ENCODE peak calls at places on chromosomes 13 and 19, in six cellular contexts. Q, P, C, T, M and L are unnamed samples. For H3K4me1, the result is how much of the 10 kb centered on the place peaks cover.

GRCh38 chr19:42442833-42443232 is at the start of gene CXCL17:
- DNase-seq in Q (no peak), C (no peak), T (no peak), P (no peak), M (no peak), L (peak)

GRCh38 chr19:41456342-41456918 is 13.5 kb downstream of the ERICH4 start:
- DNase-seq in P (peak), Q (no peak), T (peak), C (peak), M (no peak), L (no peak)

GRCh38 chr13:99971576-99972189 is at the start of gene ZIC5:
- DNase-seq in C (no peak), P (no peak), M (peak), Q (no peak), T (no peak), L (no peak)

GRCh38 chr13:37616131-37616530 is 17.6 kb upstream of the POSTN start:
- DNase-seq in T (peak), Q (no peak), M (no peak), P (peak), C (peak), L (no peak)

GRCh38 chr13:76129305-76130040 is 493.3 kb downstream of the LMO7 start:
- DNase-seq in M (peak), T (no peak), Q (no peak), P (no peak), C (no peak), L (no peak)

GRCh38 chr19:30668521-30669155 is 296.5 kb downstream of the ZNF536 start:
- DNase-seq in P (no peak), C (no peak), T (no peak), M (no peak), Q (no peak), L (no peak)

GRCh38 chr13:27621366-27622101 is at the start of gene POLR1D:
- DNase-seq in P (peak), Q (peak), T (peak), C (peak), M (peak), L (peak)

GRCh38 chr13:32951580-32951979 is 64.6 kb upstream of the KL start:
- DNase-seq in T (no peak), P (no peak), C (no peak), Q (no peak), M (no peak), L (no peak)

GRCh38 chr13:112859817-112860190 is 109.2 kb upstream of the MCF2L start:
- DNase-seq in Q (no peak), M (no peak), C (peak), P (peak), T (peak), L (peak)

GRCh38 chr13:48647625-48648024 is 6.1 kb upstream of the CYSLTR2 start:
- DNase-seq in M (no peak), C (no peak), T (no peak), Q (no peak), P (no peak), L (peak)

GRCh38 chr19:6354098-6354674 is 7.1 kb upstream of the CLPP start:
- DNase-seq in M (no peak), T (no peak), Q (no peak), P (peak), C (no peak), L (no peak)

GRCh38 chr13:74246398-74246975 is 112.3 kb upstream of the KLF12 start:
- DNase-seq in M (no peak), P (no peak), T (peak), C (peak), Q (no peak), L (no peak)

DNA sequence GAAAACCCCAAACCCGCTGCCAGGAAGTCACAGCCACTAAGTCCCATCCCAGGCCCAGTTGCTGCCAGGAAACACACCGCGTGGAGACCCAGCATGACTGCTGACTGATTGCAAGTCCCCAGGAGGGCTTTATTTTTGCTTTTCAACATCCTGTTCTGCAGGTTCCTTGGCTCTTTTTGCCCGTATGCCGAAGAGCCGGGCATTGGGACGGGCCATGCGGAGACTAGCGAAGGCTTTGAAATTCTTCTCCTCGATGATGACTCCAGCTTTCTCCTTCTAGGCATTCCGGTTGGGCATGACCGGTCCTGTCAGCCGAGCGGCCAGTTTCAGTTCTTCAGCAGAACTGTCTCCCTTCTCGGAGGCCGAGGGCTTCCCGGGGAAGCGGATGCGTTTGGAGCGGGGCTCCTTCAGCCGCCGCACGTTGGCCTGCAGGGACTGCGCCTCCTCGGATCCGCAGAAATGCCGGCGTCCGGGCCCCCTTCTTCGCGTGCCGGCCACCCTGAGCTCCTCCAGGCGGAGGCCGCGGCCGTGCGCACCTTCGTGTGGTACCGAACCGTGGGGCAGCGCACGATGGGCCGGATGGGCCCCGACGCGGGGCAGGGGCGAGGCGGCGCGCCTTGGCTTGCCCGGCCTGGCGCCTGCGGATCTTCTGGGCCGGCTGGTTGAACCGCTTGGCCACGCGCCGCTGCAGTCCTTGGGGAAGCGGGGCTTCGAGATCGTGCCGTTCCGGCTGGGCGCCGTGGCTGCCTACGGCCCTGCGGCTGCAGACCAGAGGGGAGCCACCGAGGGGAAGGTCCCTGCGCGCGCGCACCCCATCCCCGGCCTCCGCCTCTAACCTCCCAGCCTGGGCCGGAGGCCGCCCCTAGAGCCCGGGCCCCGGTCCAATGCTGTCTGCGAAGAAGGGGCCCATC is 15.2 kb downstream of the ZSCAN5C start:
- DNase-seq in M (peak), P (no peak), Q (no peak), C (peak), T (peak), L (no peak)
- H2AFZ ChIP-seq in M (peak), P (no peak), Q (no peak), C (peak), T (peak), L (no peak)

DNA sequence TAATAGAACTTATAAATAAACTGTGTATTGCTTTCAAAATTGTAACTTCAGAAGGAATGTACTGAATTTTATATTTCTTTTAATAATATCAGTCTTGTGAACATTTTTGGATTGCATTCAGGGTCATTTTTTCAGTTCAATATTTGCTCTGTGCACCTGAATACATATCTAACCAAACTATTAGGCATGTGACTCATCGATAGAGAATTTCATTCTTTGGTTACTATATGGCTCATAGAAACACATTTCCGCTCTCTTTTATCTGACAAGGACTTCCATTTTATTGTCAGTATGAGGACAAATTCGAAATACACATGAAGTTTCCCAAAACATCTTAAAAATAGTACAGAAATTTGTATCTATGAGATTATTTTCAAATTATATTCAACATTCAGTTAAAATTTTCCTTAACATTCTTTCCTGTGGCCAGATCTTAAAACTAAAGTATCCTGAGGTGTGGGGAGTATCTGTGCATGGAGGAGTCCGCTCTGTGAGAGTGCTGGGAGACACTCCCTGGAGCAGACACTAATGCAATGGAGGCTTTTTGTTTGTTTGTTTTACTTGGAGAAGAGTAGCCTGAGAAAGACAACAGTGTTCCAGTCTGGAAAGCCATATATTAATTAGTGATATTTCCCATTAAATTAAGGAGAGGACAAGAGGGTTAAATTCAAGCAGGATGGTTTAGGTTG is 483.6 kb downstream of the PCDH20 start:
- DNase-seq in C (peak), P (no peak), Q (no peak), M (no peak), T (peak), L (no peak)
- H3K27ac ChIP-seq in C (no peak), P (no peak), Q (no peak), M (no peak), T (no peak), L (no peak)

DNA sequence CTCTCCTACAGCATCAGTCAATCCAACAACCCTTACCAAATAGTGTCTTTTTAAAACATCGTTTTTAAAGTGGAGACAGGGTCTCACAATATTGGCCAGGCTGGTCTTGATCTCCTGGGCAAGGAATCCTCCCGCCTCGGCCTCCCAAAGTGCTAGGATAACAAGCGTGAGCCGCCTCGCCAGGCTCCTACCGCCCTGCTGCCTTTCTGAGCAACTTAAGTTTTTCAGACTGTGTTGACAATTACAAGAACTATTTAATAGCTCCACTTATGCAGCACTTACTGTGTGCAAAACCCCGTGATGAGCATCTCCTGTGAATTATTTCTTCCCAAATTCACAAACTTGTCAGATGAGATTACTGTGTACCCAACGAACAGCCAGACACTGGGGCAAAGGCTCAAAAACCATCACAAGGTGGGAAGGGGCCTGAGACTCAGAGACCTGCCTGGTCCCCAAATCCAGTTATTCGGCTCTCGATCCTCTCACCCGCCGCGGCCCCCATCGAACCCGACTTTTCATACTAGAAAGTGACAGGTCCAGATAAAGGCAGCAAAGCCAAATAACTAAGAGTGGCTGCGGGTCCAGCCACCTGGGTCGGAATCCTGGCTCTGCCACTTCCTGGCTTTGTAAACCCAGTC is 581 bp downstream of the RPL18 start:
- DNase-seq in M (no peak), Q (peak), P (no peak), T (no peak), C (no peak), L (no peak)
- H3K4me1 ChIP-seq in M (under half), Q (under half), P (under half), T (under half), C (under half), L (under half)

GRCh38 chr13:52345048-52345447 is 60.9 kb downstream of the THSD1 start:
- DNase-seq in Q (no peak), C (peak), M (no peak), P (no peak), T (peak), L (no peak)

GRCh38 chr13:52345631-52346251 is 60.2 kb downstream of the THSD1 start:
- DNase-seq in M (no peak), P (no peak), C (no peak), Q (no peak), T (no peak), L (no peak)

GRCh38 chr13:52348081-52348480 is 57.9 kb downstream of the THSD1 start:
- DNase-seq in P (peak), Q (no peak), C (peak), M (no peak), T (peak), L (no peak)

GRCh38 chr13:52348983-52349780 is 56.8 kb downstream of the THSD1 start:
- DNase-seq in P (peak), T (peak), M (no peak), Q (no peak), C (peak), L (no peak)

DNA sequence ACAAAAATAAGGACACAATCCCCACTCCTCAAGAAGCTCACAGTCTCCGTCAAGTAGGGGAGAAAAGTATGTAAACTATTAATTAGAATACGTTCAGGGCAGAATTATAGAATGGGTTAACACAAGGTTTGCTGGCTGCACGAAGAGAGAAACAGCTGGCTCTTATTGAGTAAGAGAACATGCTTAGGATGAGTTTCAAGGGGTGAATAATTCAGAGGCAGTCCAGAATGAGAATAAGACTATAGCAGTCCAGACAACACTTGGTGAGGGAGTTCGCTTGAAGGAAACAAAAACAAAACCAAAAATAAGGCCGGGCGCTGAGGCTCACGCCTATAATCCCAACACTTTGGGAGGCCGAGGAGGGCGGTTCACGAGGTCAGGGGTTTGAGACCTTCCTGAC is 61.9 kb downstream of the THSD1 start:
- DNase-seq in T (no peak), P (no peak), M (no peak), Q (no peak), C (no peak), L (no peak)
- H2AFZ ChIP-seq in T (no peak), P (no peak), M (no peak), Q (no peak), C (peak), L (no peak)

DNA sequence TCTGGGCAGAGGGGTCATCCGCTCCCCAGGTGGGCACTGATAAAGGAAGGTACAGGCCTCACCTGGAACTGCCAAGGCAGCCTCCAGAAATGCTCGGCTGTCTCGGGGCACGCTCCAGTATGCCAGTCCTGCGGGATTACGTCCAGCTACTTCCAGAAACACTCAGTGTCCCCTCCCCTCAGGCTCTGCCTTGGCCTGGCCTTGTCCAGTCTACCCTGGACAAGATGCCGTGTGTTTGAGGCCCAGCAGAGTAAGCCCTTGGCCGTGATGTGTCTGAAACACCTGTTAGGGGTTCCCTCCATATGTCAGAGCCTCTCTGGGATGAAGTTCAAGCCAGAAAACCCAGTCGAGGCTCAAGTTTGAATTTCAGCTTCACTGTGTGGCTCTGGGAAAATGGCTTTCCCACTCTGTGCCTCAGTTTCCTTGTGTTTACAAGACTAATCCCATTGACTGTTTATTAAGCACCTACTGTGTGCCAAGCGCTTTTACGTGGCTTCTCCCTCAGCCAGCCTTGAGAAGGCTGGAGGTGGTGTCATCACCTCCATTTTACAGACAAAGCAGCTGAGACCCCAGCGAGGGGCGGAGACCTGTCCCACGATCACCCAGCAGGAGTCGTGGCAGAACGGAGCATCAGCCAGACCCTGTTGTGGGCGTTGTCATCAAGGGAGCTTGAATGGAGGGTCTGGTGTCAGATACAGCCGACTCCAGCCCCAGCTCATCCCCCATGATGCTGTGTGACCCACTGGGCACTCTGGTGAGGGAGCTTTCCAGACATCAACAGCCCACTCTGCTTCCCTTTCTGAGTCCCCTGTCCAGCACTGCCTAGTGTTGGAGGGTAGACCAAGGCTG is 2.0 kb upstream of the PIK3R2 start:
- DNase-seq in C (no peak), Q (no peak), P (no peak), T (no peak), M (no peak), L (no peak)
- H3K27ac ChIP-seq in C (peak), Q (no peak), P (no peak), T (no peak), M (no peak), L (peak)